ENCODE peak calls at places on chromosome 10, in seven cellular contexts. B is CD4-positive, alpha-beta T cell; P is Calu3; K is H9; H is progenitor cell of endocrine pancreas; F is PC-9; D is endothelial cell. Z is an unnamed sample.

GRCh38 chr10:68901106-68901927 is at the start of gene DDX50:
- DNase-seq in P (peak; percentile 98), H (peak; percentile 90), B (peak; percentile 95), F (peak; percentile 99), D (peak; percentile 90), K (peak; percentile 98), Z (peak; percentile 99)

GRCh38 chr10:121486906-121487305 is 111.3 kb downstream of the FGFR2 start:
- DNase-seq in H (no peak), F (no peak), D (no peak), P (no peak), K (no peak), B (no peak), Z (no peak)

GRCh38 chr10:47458466-47459154 is 25.3 kb downstream of the ANXA8 start:
- DNase-seq in F (peak; percentile 92), D (no peak), K (no peak), P (no peak), H (no peak), B (no peak), Z (no peak)

GRCh38 chr10:119341236-119342016 is 134.1 kb downstream of the GRK5 start:
- DNase-seq in F (no peak), D (no peak), K (no peak), P (peak; percentile 18), B (no peak), H (no peak), Z (peak; percentile 14)

GRCh38 chr10:110181911-110182310 is 25.5 kb upstream of the MXI1 start:
- DNase-seq in P (no peak), D (no peak), K (no peak), H (no peak), B (no peak), F (no peak), Z (no peak)

GRCh38 chr10:77036993-77037734 is 600.4 kb downstream of the KCNMA1 start:
- DNase-seq in D (peak; percentile 24), B (no peak), K (peak; percentile 62), F (peak; percentile 28), P (no peak), H (no peak), Z (peak; percentile 41)

GRCh38 chr10:110176122-110176521 is 31.3 kb upstream of the MXI1 start:
- DNase-seq in D (no peak), H (no peak), K (no peak), F (no peak), B (no peak), P (no peak), Z (no peak)

GRCh38 chr10:6751363-6751762 is 171.3 kb upstream of the PRKCQ start:
- DNase-seq in D (no peak), B (no peak), H (no peak), P (no peak), F (peak; percentile 63), K (no peak), Z (no peak)

GRCh38 chr10:111087331-111087756 is 10.5 kb downstream of the ADRA2A start:
- DNase-seq in P (no peak), H (no peak), D (no peak), K (no peak), F (no peak), B (no peak), Z (no peak)

GRCh38 chr10:11162828-11163599 is 145.3 kb downstream of the CELF2 start:
- DNase-seq in K (no peak), B (peak; percentile 85), D (no peak), F (no peak), H (no peak), P (no peak), Z (peak; percentile 96)

GRCh38 chr10:123102673-123103072 is 33.1 kb upstream of the HMX3 start:
- DNase-seq in H (no peak), K (peak; percentile 34), F (no peak), P (no peak), D (no peak), B (no peak), Z (no peak)

GRCh38 chr10:15863323-15863722 is 3.0 kb upstream of the MINDY3 start:
- DNase-seq in F (no peak), D (no peak), K (no peak), B (no peak), P (no peak), H (no peak), Z (no peak)

GRCh38 chr10:84290235-84290634 is 38.2 kb upstream of the CCSER2 start:
- DNase-seq in F (no peak), H (no peak), B (no peak), D (no peak), K (no peak), P (no peak), Z (no peak)

GRCh38 chr10:93742633-93743349 is 14.9 kb upstream of the LGI1 start:
- DNase-seq in F (no peak), B (no peak), D (no peak), K (no peak), H (no peak), P (no peak), Z (peak; percentile 64)

GRCh38 chr10:124045794-124046355 is 47.5 kb downstream of the CHST15 start:
- DNase-seq in K (no peak), B (no peak), H (no peak), P (no peak), F (no peak), D (no peak), Z (no peak)

GRCh38 chr10:86037096-86037495 is 329.5 kb downstream of the GRID1 start:
- DNase-seq in P (no peak), B (no peak), F (no peak), K (no peak), D (no peak), H (no peak), Z (no peak)

GRCh38 chr10:5655003-5655600 is 11.3 kb downstream of the ASB13 start:
- DNase-seq in K (no peak), F (no peak), D (no peak), P (no peak), B (no peak), H (no peak), Z (no peak)

GRCh38 chr10:21084700-21085099 is 187.6 kb upstream of the NEBL start:
- DNase-seq in P (no peak), K (no peak), B (no peak), F (no peak), H (no peak), D (no peak), Z (peak; percentile 18)

GRCh38 chr10:65765006-65765546 is 1160.8 kb upstream of the LRRTM3 start:
- DNase-seq in P (no peak), B (no peak), K (no peak), D (no peak), F (no peak), H (no peak), Z (no peak)

GRCh38 chr10:70167246-70167645 is 3.1 kb downstream of the SAR1A start:
- DNase-seq in H (no peak), B (no peak), F (no peak), K (no peak), D (no peak), P (no peak), Z (peak; percentile 48)

GRCh38 chr10:101492814-101493213 is 95.2 kb downstream of the POLL start:
- DNase-seq in P (no peak), B (no peak), H (no peak), F (no peak), D (no peak), K (no peak), Z (no peak)

GRCh38 chr10:101493249-101493648 is 94.8 kb downstream of the POLL start:
- DNase-seq in H (no peak), F (no peak), D (no peak), K (no peak), P (no peak), B (no peak), Z (no peak)

GRCh38 chr10:101494650-101495049 is 93.4 kb downstream of the POLL start:
- DNase-seq in H (no peak), K (no peak), P (no peak), F (no peak), B (no peak), D (no peak), Z (no peak)

GRCh38 chr10:101493782-101494281 is 94.2 kb downstream of the POLL start:
- DNase-seq in D (no peak), B (no peak), H (no peak), K (no peak), P (no peak), F (no peak), Z (no peak)

DNA sequence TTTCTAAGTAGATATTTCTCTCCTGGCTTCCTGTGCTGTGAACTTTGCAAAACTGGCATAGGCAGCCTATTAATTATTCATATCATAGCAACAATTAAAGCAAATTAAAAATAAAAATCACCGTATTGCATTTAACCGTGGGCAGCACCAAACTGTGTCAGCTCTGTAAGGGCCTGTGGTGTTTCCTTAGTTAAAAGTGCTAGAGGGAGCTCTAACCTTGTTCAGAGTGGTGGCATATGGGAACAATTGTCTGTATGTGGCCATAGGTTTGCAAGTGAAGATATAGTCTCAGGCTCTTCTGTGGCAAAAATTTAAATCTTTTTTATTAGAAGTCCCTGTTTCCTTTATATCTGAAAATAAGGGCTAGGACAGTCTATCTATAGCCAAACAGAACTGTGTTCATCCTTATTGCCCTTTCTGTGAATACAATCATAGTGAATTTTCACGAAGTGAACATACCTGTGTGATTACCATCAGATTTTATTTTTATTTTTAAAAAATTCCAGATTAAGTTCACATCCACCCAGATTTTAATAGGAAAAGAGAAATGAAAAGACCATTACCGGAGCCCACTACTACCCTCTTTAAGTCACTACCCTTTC is 92.6 kb downstream of the POLL start:
- DNase-seq in K (no peak), B (no peak), F (no peak), D (no peak), P (peak; percentile 1), H (no peak), Z (peak; percentile 17)
- TF ChIP-seq CTCF in K (peak; percentile 64), B (no peak), F (peak; percentile 25), D (no peak), P (no peak), H (peak; percentile 31), Z (peak; percentile 16)

GRCh38 chr10:44724415-44725174 is 186.5 kb upstream of the TMEM72 start:
- DNase-seq in F (no peak), B (no peak), P (no peak), D (no peak), K (no peak), H (no peak), Z (no peak)
- TF ChIP-seq CTCF in F (no peak), B (no peak), P (no peak), D (no peak), K (no peak), H (no peak), Z (no peak)

DNA sequence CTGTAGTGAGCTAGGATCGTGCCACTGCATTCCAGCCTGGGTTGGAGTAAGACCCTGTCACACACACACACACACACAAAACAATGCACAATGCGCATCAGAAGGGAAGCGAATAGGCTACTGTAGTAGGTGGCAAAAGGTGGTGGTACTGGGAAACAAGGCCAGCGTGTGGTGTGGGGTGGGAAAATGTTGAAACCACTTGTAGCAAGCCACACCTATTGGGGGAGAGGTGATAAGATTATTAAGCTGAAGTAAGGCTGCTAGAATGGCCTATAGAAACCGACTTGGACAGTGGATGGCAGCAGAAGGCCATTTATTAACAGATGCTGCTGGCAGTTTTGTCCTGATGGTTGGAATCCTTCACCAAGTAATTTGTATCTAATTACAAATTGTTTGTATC is 7.2 kb upstream of the CHCHD1 start:
- DNase-seq in F (peak; percentile 49), P (peak; percentile 29), H (no peak), B (no peak), K (no peak), D (no peak), Z (peak; percentile 40)
- TF ChIP-seq CTCF in F (peak; percentile 27), P (no peak), H (no peak), B (no peak), K (no peak), D (no peak), Z (no peak)

DNA sequence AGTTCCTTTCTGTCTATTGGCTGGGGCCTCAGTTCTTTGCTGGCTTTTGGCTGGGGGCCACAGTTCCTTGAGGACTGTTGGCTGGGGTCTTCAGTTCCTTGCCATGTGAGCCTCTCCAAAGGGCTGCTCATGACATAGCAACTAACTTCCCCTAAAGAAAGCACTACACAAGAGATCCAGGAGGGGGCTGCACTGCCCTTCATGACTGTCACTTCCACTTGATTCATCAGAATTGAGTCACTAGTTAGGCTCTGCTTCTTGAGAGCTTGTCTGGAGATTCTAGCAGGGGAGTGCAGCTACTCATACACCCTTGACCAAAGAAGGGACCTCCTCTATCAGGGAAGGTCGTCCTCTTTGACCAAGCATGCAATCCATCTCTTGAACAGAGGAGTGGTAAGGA is 38.0 kb upstream of the MKX start:
- DNase-seq in P (peak; percentile 59), H (no peak), F (no peak), K (peak; percentile 66), B (no peak), D (peak; percentile 53), Z (peak; percentile 9)
- TF ChIP-seq CTCF in P (peak; percentile 40), H (peak; percentile 37), F (no peak), K (peak; percentile 72), B (no peak), D (peak; percentile 43), Z (peak; percentile 13)